ENCODE peak calls at places on chromosomes 7 and 10, in five cellular contexts. A is SK-N-DZ, J is brain microvascular endothelial cell, T is lower lobe of right lung, X is SJSA1. D is an unnamed sample.

GRCh38 chr7:132526111-132526741 is 50.0 kb downstream of the PLXNA4 start:
- DNase-seq in T (no peak), A (no peak), X (no peak), J (no peak), D (no peak)

GRCh38 chr7:35550831-35551230 is 144.1 kb downstream of the HERPUD2 start:
- DNase-seq in J (no peak), X (no peak), A (no peak), T (no peak), D (no peak)

GRCh38 chr7:28505014-28505413 is 92.7 kb downstream of the CREB5 start:
- DNase-seq in T (no peak), A (no peak), J (no peak), X (no peak), D (no peak)

GRCh38 chr7:108063520-108063933 is 60.6 kb upstream of the LAMB1 start:
- DNase-seq in J (no peak), A (no peak), X (no peak), T (no peak), D (no peak)

GRCh38 chr10:101292194-101293006 is 61.6 kb upstream of the BTRC start:
- DNase-seq in X (no peak), J (no peak), T (no peak), A (peak), D (no peak)

GRCh38 chr7:74287303-74288033 is 1.7 kb upstream of the CLIP2 start:
- DNase-seq in T (no peak), X (no peak), A (no peak), J (no peak), D (no peak)

GRCh38 chr7:101589976-101590662 is 39.0 kb downstream of the MYL10 start:
- DNase-seq in J (no peak), T (no peak), A (no peak), X (no peak), D (no peak)

GRCh38 chr10:110344622-110345021 is 39.9 kb upstream of the SMNDC1 start:
- DNase-seq in X (no peak), J (no peak), T (no peak), A (no peak), D (no peak)

GRCh38 chr7:47080816-47081215 is 501.1 kb downstream of the TNS3 start:
- DNase-seq in A (no peak), J (peak), T (no peak), X (peak), D (no peak)

D was measured in kidney.